ENCODE peak calls at places on chromosomes 16 and 17, in six cellular contexts. M, T, I, V, N and S are unnamed samples.

GRCh38 chr16:3188925-3189825 is 1.2 kb downstream of the OR1F1 start:
- DNase-seq in M (peak), T (peak), I (no peak), V (no peak), N (peak), S (peak)

GRCh38 chr16:11667824-11668589 is at the start of gene SNN:
- DNase-seq in M (no peak), T (peak), I (no peak), V (peak), N (peak), S (peak)

GRCh38 chr17:27578718-27579085 is 52.3 kb upstream of the LGALS9 start:
- DNase-seq in M (no peak), T (no peak), I (peak), V (no peak), N (no peak), S (no peak)

GRCh38 chr17:49585422-49586027 is 9.9 kb downstream of the NXPH3 start:
- DNase-seq in M (no peak), T (peak), I (no peak), V (no peak), N (peak), S (peak)

GRCh38 chr17:61205931-61206330 is 193.7 kb upstream of the TBX2 start:
- DNase-seq in M (no peak), T (no peak), I (no peak), V (no peak), N (no peak), S (no peak)

GRCh38 chr16:50839920-50840729 is 98.2 kb downstream of the CYLD start:
- DNase-seq in M (no peak), T (no peak), I (no peak), V (no peak), N (no peak), S (peak)

GRCh38 chr16:68993885-68994284 is 111.6 kb upstream of the HAS3 start:
- DNase-seq in M (no peak), T (peak), I (no peak), V (no peak), N (no peak), S (no peak)

GRCh38 chr17:34584805-34585416 is 5.5 kb downstream of the TMEM132E start:
- DNase-seq in M (no peak), T (peak), I (no peak), V (no peak), N (peak), S (peak)

GRCh38 chr17:68439656-68440290 is 17.5 kb downstream of the WIPI1 start:
- DNase-seq in M (no peak), T (no peak), I (no peak), V (no peak), N (no peak), S (no peak)

GRCh38 chr17:39838784-39839183 is 25.3 kb downstream of the IKZF3 start:
- DNase-seq in M (no peak), T (no peak), I (no peak), V (no peak), N (no peak), S (no peak)

GRCh38 chr17:39834017-39834416 is 30.1 kb downstream of the IKZF3 start:
- DNase-seq in M (no peak), T (no peak), I (no peak), V (no peak), N (no peak), S (no peak)

GRCh38 chr17:39836117-39836516 is 28.0 kb downstream of the IKZF3 start:
- DNase-seq in M (no peak), T (no peak), I (no peak), V (no peak), N (no peak), S (no peak)

GRCh38 chr17:39838057-39838456 is 26.1 kb downstream of the IKZF3 start:
- DNase-seq in M (no peak), T (no peak), I (no peak), V (no peak), N (no peak), S (no peak)

GRCh38 chr17:39835038-39835786 is 28.9 kb downstream of the IKZF3 start:
- DNase-seq in M (no peak), T (no peak), I (no peak), V (no peak), N (no peak), S (peak)
- TF ChIP-seq REST in M (no peak), T (no peak), I (no peak), V (no peak), N (no peak), S (no peak)

DNA sequence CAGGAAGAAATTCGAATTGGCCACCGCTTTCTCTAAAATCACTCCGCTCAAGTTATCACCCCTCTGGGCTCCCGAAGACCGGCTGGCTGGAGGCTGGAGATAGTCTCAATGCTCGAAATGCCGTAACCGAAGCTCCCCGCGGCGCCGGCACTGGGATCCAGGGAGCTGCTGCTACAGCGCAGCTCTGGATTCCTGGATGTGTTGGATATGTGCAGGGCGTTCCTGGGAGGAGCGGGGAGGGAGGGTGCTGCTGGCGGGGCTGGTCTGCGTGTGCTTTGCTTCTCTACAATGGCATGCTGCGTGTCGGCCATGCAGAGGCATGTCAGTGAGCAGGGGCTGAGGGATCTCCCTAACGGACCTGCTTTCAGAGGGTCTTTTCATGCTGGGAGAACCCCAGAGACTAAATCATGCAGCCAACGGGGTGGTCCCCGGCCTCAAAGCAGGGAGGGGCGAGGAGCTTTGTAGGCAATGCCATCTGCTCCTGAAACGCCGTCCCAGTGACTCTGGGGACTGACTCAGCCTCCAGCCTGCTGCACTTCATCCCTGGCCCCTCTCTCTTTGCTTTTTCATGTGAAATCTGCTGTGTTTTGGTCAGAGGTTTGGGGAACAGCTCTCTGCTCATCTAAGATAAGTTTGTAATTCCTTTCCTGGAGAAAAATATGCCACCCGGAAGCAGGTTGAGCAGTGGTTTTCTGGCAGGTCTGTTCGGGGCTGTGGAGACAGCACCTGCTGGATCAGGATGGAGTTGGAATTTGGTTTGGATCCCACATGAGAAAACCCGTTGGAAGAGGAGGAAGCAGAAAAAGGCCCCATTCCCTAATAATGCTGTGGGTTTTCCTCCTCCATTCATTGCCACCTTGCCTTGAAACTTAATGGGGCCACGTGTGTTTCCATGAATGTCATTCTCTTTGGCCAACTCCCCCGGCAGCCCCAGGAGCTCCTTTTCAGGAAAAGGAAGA is 311.4 kb downstream of the SEC14L1 start:
- DNase-seq in M (no peak), T (no peak), I (no peak), V (no peak), N (peak), S (peak)
- TF ChIP-seq REST in M (no peak), T (no peak), I (no peak), V (no peak), N (peak), S (no peak)

GRCh38 chr17:10031102-10031501 is 126.0 kb upstream of the RCVRN start:
- DNase-seq in M (no peak), T (no peak), I (no peak), V (no peak), N (no peak), S (no peak)

GRCh38 chr17:10031606-10032005 is 126.5 kb upstream of the RCVRN start:
- DNase-seq in M (no peak), T (no peak), I (no peak), V (no peak), N (no peak), S (no peak)

GRCh38 chr17:10033982-10034381 is 128.9 kb upstream of the RCVRN start:
- DNase-seq in M (no peak), T (no peak), I (no peak), V (peak), N (no peak), S (no peak)

GRCh38 chr17:10033449-10033848 is 128.4 kb upstream of the RCVRN start:
- DNase-seq in M (no peak), T (no peak), I (no peak), V (no peak), N (no peak), S (no peak)

DNA sequence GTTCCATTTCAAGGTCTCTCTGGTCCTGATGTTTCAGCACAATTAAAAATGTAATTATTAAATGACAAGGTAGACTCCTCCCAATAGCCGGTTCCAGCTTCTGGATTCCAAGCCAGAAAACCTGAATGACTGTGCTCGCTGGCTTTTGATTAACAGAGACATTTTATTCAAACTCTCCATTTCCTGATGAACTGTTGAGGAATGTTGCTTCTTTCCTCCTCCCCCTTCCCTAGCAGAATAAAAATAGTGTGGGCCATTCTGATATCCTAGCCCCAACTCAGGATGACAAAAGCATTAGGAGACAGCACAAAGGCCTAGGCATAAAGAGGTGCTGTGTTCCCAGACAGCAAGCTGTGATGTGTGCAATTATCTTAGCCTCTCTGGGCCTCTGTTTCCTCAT is 127.1 kb upstream of the RCVRN start:
- DNase-seq in M (no peak), T (no peak), I (no peak), V (no peak), N (no peak), S (peak)
- TF ChIP-seq REST in M (no peak), T (no peak), I (no peak), V (no peak), N (no peak), S (no peak)

DNA sequence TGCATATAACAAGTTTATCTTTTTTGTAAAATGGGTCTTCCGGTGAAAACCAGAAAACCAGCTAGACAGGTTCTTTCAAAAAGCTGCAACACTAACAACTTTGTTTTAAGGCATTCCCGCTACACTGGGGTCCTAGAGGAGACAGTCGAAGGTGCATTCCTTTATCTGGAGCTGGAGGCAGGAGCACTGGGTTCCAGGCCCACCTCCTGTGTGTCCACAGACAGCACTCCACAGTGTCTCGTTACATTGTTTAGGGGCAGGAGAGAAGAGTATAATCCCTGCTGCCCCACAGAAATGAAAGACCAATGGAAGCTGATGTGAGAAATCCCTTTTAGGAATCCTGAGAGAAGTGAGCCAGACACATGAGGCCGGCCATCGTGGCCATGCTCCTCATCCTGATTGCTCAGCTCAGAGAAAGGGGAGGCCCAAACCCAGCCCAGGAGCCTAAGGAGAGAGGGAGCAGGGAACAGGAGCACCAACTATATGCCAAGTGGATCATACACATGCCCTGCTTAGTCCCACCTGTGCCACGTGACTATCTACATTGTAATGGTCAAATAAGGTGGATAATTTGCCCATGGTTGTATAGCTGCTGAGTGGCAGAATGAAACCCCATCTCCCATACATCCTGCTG is 59.5 kb downstream of the CCDC182 start:
- DNase-seq in M (no peak), T (no peak), I (no peak), V (no peak), N (no peak), S (peak)
- TF ChIP-seq REST in M (no peak), T (no peak), I (no peak), V (no peak), N (no peak), S (no peak)

GRCh38 chr17:64216030-64216384 is 47.1 kb downstream of the TEX2 start:
- DNase-seq in M (no peak), T (no peak), I (no peak), V (no peak), N (no peak), S (no peak)
- TF ChIP-seq REST in M (no peak), T (no peak), I (no peak), V (no peak), N (peak), S (no peak)